ENCODE peak calls at places on chromosomes 12 and 14, in four cellular contexts. U, Y, V and H are unnamed samples.

GRCh38 chr12:1360812-1361211 is 233.6 kb downstream of the FBXL14 start:
- DNase-seq in U (no peak), Y (peak; percentile 90), V (no peak), H (no peak)

GRCh38 chr12:7145671-7146070 is 15.5 kb downstream of the CLSTN3 start:
- DNase-seq in U (no peak), Y (no peak), V (no peak), H (no peak)

GRCh38 chr12:31790759-31791158 is 61.9 kb upstream of the AMN1 start:
- DNase-seq in U (no peak), Y (no peak), V (no peak), H (no peak)

GRCh38 chr14:95495538-95496025 is 20.9 kb downstream of the SYNE3 start:
- DNase-seq in U (no peak), Y (no peak), V (no peak), H (no peak)

GRCh38 chr12:93198086-93198485 is 179.6 kb upstream of the NUDT4 start:
- DNase-seq in U (no peak), Y (peak; percentile 91), V (peak; percentile 66), H (no peak)

GRCh38 chr14:44204061-44204815 is 302.8 kb downstream of the FSCB start:
- DNase-seq in U (no peak), Y (peak; percentile 3), V (no peak), H (no peak)

GRCh38 chr12:68609955-68610434 is 704 bp upstream of the RAP1B start:
- DNase-seq in U (peak; percentile 19), Y (peak; percentile 54), V (peak; percentile 53), H (peak; percentile 8)

GRCh38 chr12:56413392-56413791 is 35.8 kb downstream of the TIMELESS start:
- DNase-seq in U (no peak), Y (no peak), V (no peak), H (peak; percentile 93)

GRCh38 chr14:104746071-104746545 is 6.8 kb upstream of the SIVA1 start:
- DNase-seq in U (no peak), Y (no peak), V (no peak), H (no peak)

GRCh38 chr14:28875937-28876910 is 109.6 kb downstream of the FOXG1 start:
- DNase-seq in U (no peak), Y (no peak), V (no peak), H (no peak)

GRCh38 chr12:130335517-130336392 is 1.9 kb upstream of the PIWIL1 start:
- DNase-seq in U (peak; percentile 67), Y (peak; percentile 27), V (peak; percentile 48), H (peak; percentile 47)

GRCh38 chr12:109458086-109458485 is 19.0 kb downstream of the KCTD10 start:
- DNase-seq in U (no peak), Y (peak; percentile 89), V (peak; percentile 34), H (no peak)

GRCh38 chr14:86882818-86883217 is 1110.2 kb downstream of the GALC start:
- DNase-seq in U (no peak), Y (no peak), V (no peak), H (no peak)

GRCh38 chr12:128857173-128857770 is 4.0 kb downstream of the GLT1D1 start:
- DNase-seq in U (no peak), Y (no peak), V (no peak), H (no peak)

GRCh38 chr14:68741839-68742470 is 50.9 kb downstream of the ZFP36L1 start:
- DNase-seq in U (no peak), Y (no peak), V (no peak), H (no peak)

GRCh38 chr12:62214847-62215246 is 45.4 kb upstream of the USP15 start:
- DNase-seq in U (no peak), Y (no peak), V (no peak), H (no peak)

GRCh38 chr12:107458163-107458562 is 227.4 kb upstream of the PWP1 start:
- DNase-seq in U (no peak), Y (no peak), V (no peak), H (peak; percentile 70)

GRCh38 chr12:29131539-29131938 is 17.5 kb upstream of the FAR2 start:
- DNase-seq in U (no peak), Y (peak; percentile 33), V (peak; percentile 19), H (no peak)

GRCh38 chr14:21096889-21097615 is 1.4 kb downstream of the ZNF219 start:
- DNase-seq in U (no peak), Y (no peak), V (no peak), H (no peak)

GRCh38 chr12:12181516-12181915 is 85.3 kb downstream of the LRP6 start:
- DNase-seq in U (no peak), Y (peak; percentile 87), V (peak; percentile 71), H (no peak)

GRCh38 chr12:12178545-12178944 is 88.3 kb downstream of the LRP6 start:
- DNase-seq in U (no peak), Y (no peak), V (no peak), H (no peak)

GRCh38 chr12:12180575-12180974 is 86.3 kb downstream of the LRP6 start:
- DNase-seq in U (no peak), Y (no peak), V (no peak), H (no peak)

GRCh38 chr12:12182926-12183325 is 83.9 kb downstream of the LRP6 start:
- DNase-seq in U (no peak), Y (peak; percentile 93), V (peak; percentile 37), H (no peak)

GRCh38 chr12:12180136-12180535 is 86.7 kb downstream of the LRP6 start:
- DNase-seq in U (no peak), Y (peak; percentile 30), V (no peak), H (no peak)
- H3K27me3 ChIP-seq in U (no peaks in the 10 kb centered on the region), Y (no peaks in the 10 kb centered on the region), V (no peaks in the 10 kb centered on the region), H (no peaks in the 10 kb centered on the region)

DNA sequence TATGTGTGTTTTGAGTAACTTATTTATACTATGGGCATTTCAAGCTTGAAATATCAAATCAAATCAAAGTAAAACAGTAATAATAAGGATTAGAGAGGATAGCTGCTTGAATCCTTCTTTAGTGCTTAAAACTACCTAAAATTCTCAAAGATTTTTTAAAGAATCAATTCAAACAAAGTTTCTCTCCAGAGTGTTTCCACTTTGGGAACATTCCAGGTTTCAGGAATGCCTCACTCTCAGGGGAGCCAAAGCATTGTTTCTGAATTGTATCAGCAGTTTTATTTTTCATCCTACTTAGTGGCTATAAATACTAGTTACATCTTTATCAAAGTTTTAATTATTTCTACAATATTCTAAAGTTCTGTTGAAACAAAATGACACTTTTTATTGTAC is 796 bp downstream of the RASSF9 start:
- DNase-seq in U (no peak), Y (peak; percentile 54), V (peak; percentile 25), H (no peak)
- H3K27ac ChIP-seq in U (peak overlapping the region; percentile 70), Y (no peak overlapping the region), V (no peak overlapping the region), H (peak overlapping the region; percentile 66)

DNA sequence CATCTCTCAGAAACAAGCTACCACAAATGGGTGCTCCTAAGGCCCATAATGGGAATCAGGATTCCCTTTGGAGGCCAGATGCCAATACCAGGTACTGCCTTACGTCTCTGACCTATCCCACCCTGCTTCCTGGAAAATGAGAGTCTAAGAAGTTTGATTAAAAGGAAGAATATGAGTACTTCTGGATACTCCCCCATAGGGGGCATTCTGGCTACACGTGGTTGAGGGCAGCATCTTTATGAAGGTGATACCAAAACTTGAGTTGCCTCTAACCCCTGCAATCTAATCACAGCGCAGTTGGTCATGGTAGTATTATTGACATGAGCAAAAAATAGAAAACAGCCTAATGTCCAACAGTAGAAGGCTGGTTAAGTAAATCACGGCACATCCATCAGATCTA is 184.2 kb upstream of the LHX5 start:
- DNase-seq in U (no peak), Y (no peak), V (no peak), H (no peak)
- TF ChIP-seq CTCF in U (no peak), Y (no peak), V (peak; percentile 40), H (no peak)

GRCh38 chr14:99803803-99804202 is 10.6 kb downstream of the EML1 start:
- DNase-seq in U (no peak), Y (no peak), V (no peak), H (no peak)

GRCh38 chr14:99807413-99808132 is 14.4 kb downstream of the EML1 start:
- DNase-seq in U (no peak), Y (peak; percentile 66), V (peak; percentile 51), H (no peak)

GRCh38 chr14:99808133-99808505 is 14.9 kb downstream of the EML1 start:
- DNase-seq in U (no peak), Y (no peak), V (no peak), H (no peak)

GRCh38 chr14:99806841-99807240 is 13.6 kb downstream of the EML1 start:
- DNase-seq in U (no peak), Y (no peak), V (no peak), H (no peak)

DNA sequence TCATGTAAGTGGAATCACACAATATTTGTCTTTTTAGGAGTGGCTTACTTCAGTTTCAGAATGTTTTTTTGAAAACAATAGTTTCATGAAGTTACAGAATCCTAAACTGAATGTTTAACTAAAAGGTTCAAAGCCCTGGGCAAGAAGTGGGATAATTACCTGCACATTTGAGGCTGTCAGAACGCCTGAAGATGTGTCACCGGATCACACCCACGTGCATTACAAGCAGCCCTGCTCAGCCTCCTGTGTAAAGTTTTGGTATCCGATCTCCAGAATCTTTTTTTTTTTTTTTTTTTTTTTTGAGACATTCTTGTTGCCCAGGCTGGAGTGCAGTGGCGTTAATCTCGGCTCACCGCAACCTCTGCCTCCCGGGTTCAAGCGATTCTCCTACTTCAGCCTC is 12.8 kb downstream of the EML1 start:
- DNase-seq in U (no peak), Y (no peak), V (no peak), H (no peak)
- H3K27me3 ChIP-seq in U (no peaks in the 10 kb centered on the region), Y (no peaks in the 10 kb centered on the region), V (no peaks in the 10 kb centered on the region), H (no peaks in the 10 kb centered on the region)